ENCODE peak calls at places on chromosomes 6 and 20, in nine cellular contexts. One of them, this sample, is unnamed.

GRCh38 chr6:151483968-151484367 is 9.8 kb upstream of the CCDC170 start:
- DNase-seq in SK-N-SH: no peak
- DNase-seq in stomach: no peak
- DNase-seq in K562: no peak
- DNase-seq in GM23338: no peak
- DNase-seq in HepG2: peak; percentile 19
- DNase-seq in prostate gland: no peak
- DNase-seq in endothelial cell of umbilical vein: no peak
- DNase-seq in HCT116: no peak
- DNase-seq in this sample: no peak

GRCh38 chr20:23362392-23363256 is 642 bp downstream of the GZF1 start:
- DNase-seq in SK-N-SH: no peak
- DNase-seq in stomach: peak; percentile 44
- DNase-seq in K562: no peak
- DNase-seq in GM23338: peak; percentile 68
- DNase-seq in HepG2: peak; percentile 46
- DNase-seq in prostate gland: peak; percentile 28
- DNase-seq in endothelial cell of umbilical vein: no peak
- DNase-seq in HCT116: no peak
- DNase-seq in this sample: no peak

GRCh38 chr6:80771941-80772340 is 665.5 kb downstream of the BCKDHB start:
- DNase-seq in SK-N-SH: no peak
- DNase-seq in stomach: no peak
- DNase-seq in K562: no peak
- DNase-seq in GM23338: peak; percentile 73
- DNase-seq in HepG2: no peak
- DNase-seq in prostate gland: no peak
- DNase-seq in endothelial cell of umbilical vein: peak; percentile 18
- DNase-seq in HCT116: no peak
- DNase-seq in this sample: no peak

GRCh38 chr6:82365011-82365751 is 1.6 kb downstream of the TPBG start:
- DNase-seq in SK-N-SH: peak; percentile 73
- DNase-seq in stomach: peak; percentile 42
- DNase-seq in K562: no peak
- DNase-seq in GM23338: peak; percentile 75
- DNase-seq in HepG2: no peak
- DNase-seq in prostate gland: peak; percentile 19
- DNase-seq in endothelial cell of umbilical vein: peak; percentile 24
- DNase-seq in HCT116: peak; percentile 24
- DNase-seq in this sample: no peak

GRCh38 chr20:18523066-18523465 is 15.3 kb downstream of the SEC23B start:
- DNase-seq in SK-N-SH: no peak
- DNase-seq in stomach: no peak
- DNase-seq in K562: no peak
- DNase-seq in GM23338: no peak
- DNase-seq in HepG2: no peak
- DNase-seq in prostate gland: no peak
- DNase-seq in endothelial cell of umbilical vein: no peak
- DNase-seq in HCT116: no peak
- DNase-seq in this sample: no peak

GRCh38 chr6:87126501-87126900 is 28.9 kb upstream of the ZNF292 start:
- DNase-seq in SK-N-SH: no peak
- DNase-seq in stomach: no peak
- DNase-seq in K562: no peak
- DNase-seq in GM23338: no peak
- DNase-seq in HepG2: no peak
- DNase-seq in prostate gland: no peak
- DNase-seq in endothelial cell of umbilical vein: no peak
- DNase-seq in HCT116: no peak
- DNase-seq in this sample: no peak

GRCh38 chr6:111663692-111664564 is 58.2 kb upstream of the TRAF3IP2 start:
- DNase-seq in SK-N-SH: peak; percentile 36
- DNase-seq in stomach: no peak
- DNase-seq in K562: peak; percentile 40
- DNase-seq in GM23338: peak; percentile 96
- DNase-seq in HepG2: no peak
- DNase-seq in prostate gland: no peak
- DNase-seq in endothelial cell of umbilical vein: peak; percentile 38
- DNase-seq in HCT116: no peak
- DNase-seq in this sample: no peak

GRCh38 chr6:163538331-163538730 is 123.8 kb downstream of the QKI start:
- DNase-seq in SK-N-SH: no peak
- DNase-seq in stomach: no peak
- DNase-seq in K562: no peak
- DNase-seq in GM23338: peak; percentile 45
- DNase-seq in HepG2: no peak
- DNase-seq in prostate gland: no peak
- DNase-seq in endothelial cell of umbilical vein: no peak
- DNase-seq in HCT116: no peak
- DNase-seq in this sample: no peak

GRCh38 chr20:40525356-40525755 is 163.7 kb downstream of the MAFB start:
- DNase-seq in SK-N-SH: no peak
- DNase-seq in stomach: no peak
- DNase-seq in K562: no peak
- DNase-seq in GM23338: no peak
- DNase-seq in HepG2: no peak
- DNase-seq in prostate gland: no peak
- DNase-seq in endothelial cell of umbilical vein: peak; percentile 7
- DNase-seq in HCT116: no peak
- DNase-seq in this sample: no peak

GRCh38 chr20:61757678-61758555 is 307.8 kb downstream of the TAF4 start:
- DNase-seq in SK-N-SH: no peak
- DNase-seq in stomach: no peak
- DNase-seq in K562: no peak
- DNase-seq in GM23338: no peak
- DNase-seq in HepG2: no peak
- DNase-seq in prostate gland: no peak
- DNase-seq in endothelial cell of umbilical vein: no peak
- DNase-seq in HCT116: no peak
- DNase-seq in this sample: peak; percentile 19

GRCh38 chr6:126614642-126615504 is 275.0 kb downstream of the CENPW start:
- DNase-seq in SK-N-SH: no peak
- DNase-seq in stomach: no peak
- DNase-seq in K562: no peak
- DNase-seq in GM23338: peak; percentile 75
- DNase-seq in HepG2: peak; percentile 44
- DNase-seq in prostate gland: no peak
- DNase-seq in endothelial cell of umbilical vein: no peak
- DNase-seq in HCT116: no peak
- DNase-seq in this sample: no peak

GRCh38 chr6:44561062-44561591 is 173.6 kb downstream of the CDC5L start:
- DNase-seq in SK-N-SH: peak; percentile 33
- DNase-seq in stomach: no peak
- DNase-seq in K562: no peak
- DNase-seq in GM23338: peak; percentile 37
- DNase-seq in HepG2: no peak
- DNase-seq in prostate gland: peak; percentile 28
- DNase-seq in endothelial cell of umbilical vein: no peak
- DNase-seq in HCT116: no peak
- DNase-seq in this sample: no peak

GRCh38 chr20:9306521-9306920 is 207.9 kb upstream of the LAMP5 start:
- DNase-seq in SK-N-SH: no peak
- DNase-seq in stomach: no peak
- DNase-seq in K562: no peak
- DNase-seq in GM23338: no peak
- DNase-seq in HepG2: peak; percentile 30
- DNase-seq in prostate gland: peak; percentile 64
- DNase-seq in endothelial cell of umbilical vein: no peak
- DNase-seq in HCT116: no peak
- DNase-seq in this sample: no peak

GRCh38 chr6:100433726-100434435 is 30.8 kb downstream of the SIM1 start:
- DNase-seq in SK-N-SH: no peak
- DNase-seq in stomach: no peak
- DNase-seq in K562: no peak
- DNase-seq in GM23338: no peak
- DNase-seq in HepG2: no peak
- DNase-seq in prostate gland: no peak
- DNase-seq in endothelial cell of umbilical vein: no peak
- DNase-seq in HCT116: no peak
- DNase-seq in this sample: no peak

GRCh38 chr6:37093728-37094069 is 76.3 kb upstream of the PIM1 start:
- DNase-seq in SK-N-SH: no peak
- DNase-seq in stomach: no peak
- DNase-seq in K562: no peak
- DNase-seq in GM23338: no peak
- DNase-seq in HepG2: no peak
- DNase-seq in prostate gland: no peak
- DNase-seq in endothelial cell of umbilical vein: no peak
- DNase-seq in HCT116: no peak
- DNase-seq in this sample: no peak

GRCh38 chr6:170097505-170098427 is 193.1 kb downstream of the DLL1 start:
- DNase-seq in SK-N-SH: no peak
- DNase-seq in stomach: peak; percentile 18
- DNase-seq in K562: no peak
- DNase-seq in GM23338: no peak
- DNase-seq in HepG2: no peak
- DNase-seq in prostate gland: no peak
- DNase-seq in endothelial cell of umbilical vein: no peak
- DNase-seq in HCT116: no peak
- DNase-seq in this sample: peak; percentile 34

GRCh38 chr6:139291813-139292619 is at the start of gene TXLNB:
- DNase-seq in SK-N-SH: no peak
- DNase-seq in stomach: peak; percentile 59
- DNase-seq in K562: no peak
- DNase-seq in GM23338: peak; percentile 38
- DNase-seq in HepG2: no peak
- DNase-seq in prostate gland: peak; percentile 33
- DNase-seq in endothelial cell of umbilical vein: peak; percentile 65
- DNase-seq in HCT116: peak; percentile 6
- DNase-seq in this sample: peak; percentile 57
- TF ChIP-seq POLR2AphosphoS5 in SK-N-SH: no peak
- TF ChIP-seq POLR2AphosphoS5 in stomach: peak; percentile 41
- TF ChIP-seq POLR2AphosphoS5 in K562: no peak
- TF ChIP-seq POLR2AphosphoS5 in GM23338: no peak
- TF ChIP-seq POLR2AphosphoS5 in HepG2: no peak
- TF ChIP-seq POLR2AphosphoS5 in prostate gland: peak; percentile 28
- TF ChIP-seq POLR2AphosphoS5 in endothelial cell of umbilical vein: no peak
- TF ChIP-seq POLR2AphosphoS5 in HCT116: no peak
- TF ChIP-seq POLR2AphosphoS5 in this sample: no peak

DNA sequence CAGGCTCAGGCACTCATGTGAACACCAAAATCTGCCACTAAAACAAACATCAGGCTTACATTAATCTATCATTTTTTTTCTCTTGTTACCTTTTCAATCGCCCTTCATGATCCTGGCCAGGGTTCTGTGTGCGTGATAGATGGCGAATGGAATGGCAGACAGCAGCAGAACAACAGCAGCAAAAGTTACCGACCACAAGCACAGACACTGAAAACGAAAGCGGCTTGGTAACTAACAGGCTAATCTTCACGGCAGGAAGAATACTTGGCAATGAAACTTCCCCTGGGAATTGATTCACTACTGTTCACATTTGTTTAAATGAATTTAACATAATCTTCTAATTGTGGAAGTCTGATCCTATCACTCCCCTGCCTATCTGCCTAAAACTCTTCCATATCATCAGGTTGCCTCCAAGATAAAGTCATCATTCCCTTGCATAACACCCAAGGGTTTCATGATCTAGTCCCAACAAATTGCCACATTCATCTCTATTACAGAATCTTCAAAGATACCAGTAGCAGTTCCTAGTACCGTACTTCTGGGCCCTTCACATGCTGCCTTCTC is 28.7 kb downstream of the PTPRK start:
- DNase-seq in SK-N-SH: no peak
- DNase-seq in stomach: no peak
- DNase-seq in K562: no peak
- DNase-seq in GM23338: no peak
- DNase-seq in HepG2: no peak
- DNase-seq in prostate gland: peak; percentile 39
- DNase-seq in endothelial cell of umbilical vein: peak; percentile 79
- DNase-seq in HCT116: no peak
- DNase-seq in this sample: no peak
- H3K4me3 ChIP-seq in SK-N-SH: peak overlapping the region; percentile 9
- H3K4me3 ChIP-seq in stomach: peak overlapping the region; percentile 25
- H3K4me3 ChIP-seq in K562: no peak overlapping the region
- H3K4me3 ChIP-seq in GM23338: no peak overlapping the region
- H3K4me3 ChIP-seq in HepG2: no peak overlapping the region
- H3K4me3 ChIP-seq in prostate gland: peak overlapping the region; percentile 27
- H3K4me3 ChIP-seq in endothelial cell of umbilical vein: peak overlapping the region; percentile 86
- H3K4me3 ChIP-seq in HCT116: peak overlapping the region; percentile 9
- H3K4me3 ChIP-seq in this sample: peak overlapping the region; percentile 21

DNA sequence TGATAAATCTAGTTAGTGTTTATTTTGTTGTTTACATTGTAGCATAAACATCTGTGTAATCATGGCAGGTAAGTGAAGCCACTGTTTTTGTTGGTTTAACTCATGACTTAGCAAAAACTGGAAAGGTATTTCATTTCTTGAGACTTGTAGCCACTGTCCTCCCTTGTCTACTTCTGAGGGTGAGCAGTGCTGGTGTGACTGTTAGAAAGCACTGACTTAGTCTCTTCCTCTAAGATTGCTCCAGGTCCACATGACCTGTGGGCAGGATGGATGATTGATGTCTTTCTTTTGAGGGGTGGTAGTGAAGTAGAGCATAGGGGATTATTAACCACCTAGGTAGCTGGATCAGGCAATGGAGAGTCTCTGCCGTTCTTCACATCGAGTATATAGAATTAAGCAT is 203.8 kb downstream of the ARID1B start:
- DNase-seq in SK-N-SH: no peak
- DNase-seq in stomach: no peak
- DNase-seq in K562: no peak
- DNase-seq in GM23338: no peak
- DNase-seq in HepG2: no peak
- DNase-seq in prostate gland: no peak
- DNase-seq in endothelial cell of umbilical vein: no peak
- DNase-seq in HCT116: no peak
- DNase-seq in this sample: no peak
- H3K4me1 ChIP-seq in SK-N-SH: no peaks in the 10 kb centered on the region
- H3K4me1 ChIP-seq in stomach: peaks cover 68% of the 10 kb centered on the region
- H3K4me1 ChIP-seq in K562: peaks cover 4% of the 10 kb centered on the region
- H3K4me1 ChIP-seq in GM23338: peaks cover 63% of the 10 kb centered on the region
- H3K4me1 ChIP-seq in HepG2: no peaks in the 10 kb centered on the region
- H3K4me1 ChIP-seq in prostate gland: peaks cover 8% of the 10 kb centered on the region
- H3K4me1 ChIP-seq in endothelial cell of umbilical vein: no peaks in the 10 kb centered on the region
- H3K4me1 ChIP-seq in HCT116: peaks cover 10% of the 10 kb centered on the region
- H3K4me1 ChIP-seq in this sample: no peaks in the 10 kb centered on the region

DNA sequence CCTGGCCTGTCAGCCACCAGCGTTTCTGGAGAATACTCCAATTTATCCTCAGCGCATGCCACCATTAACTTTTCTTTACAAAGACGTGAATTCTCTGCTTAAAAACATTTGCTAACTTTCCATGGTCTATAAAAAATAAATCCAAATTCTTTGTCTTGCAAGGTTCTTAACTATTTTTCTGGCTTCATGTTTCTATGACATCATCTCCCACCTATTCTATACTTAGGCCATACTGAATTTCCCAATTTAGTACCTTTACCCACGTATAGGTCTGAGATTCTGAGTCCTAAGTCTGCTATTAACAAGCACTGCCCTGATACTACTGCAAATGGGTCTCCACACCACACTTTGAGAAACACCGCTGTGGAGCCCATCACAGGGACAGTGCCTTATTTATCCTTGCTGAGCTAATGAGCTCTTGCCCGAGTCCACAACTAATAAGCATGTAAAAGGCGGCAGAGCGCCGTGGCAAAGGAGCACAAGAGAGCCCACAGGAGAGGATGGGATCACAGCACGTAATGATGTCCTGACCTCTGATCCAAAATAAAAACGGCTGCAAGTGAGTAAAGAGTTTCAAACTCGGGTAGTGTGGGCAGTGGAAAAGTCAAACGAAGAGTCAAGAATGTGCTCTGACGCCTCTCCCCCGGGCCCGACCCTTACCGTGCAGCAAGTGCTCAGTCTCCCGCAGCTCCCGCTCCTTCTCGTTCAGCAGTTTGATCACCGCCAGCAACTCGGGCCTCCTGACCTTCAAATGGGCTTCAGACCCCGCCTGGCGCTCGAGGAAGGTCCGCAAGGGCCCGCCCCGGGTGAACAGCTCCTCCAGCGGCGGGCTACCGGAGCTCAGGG is 519 bp downstream of the MTRF1L start:
- DNase-seq in SK-N-SH: peak; percentile 36
- DNase-seq in stomach: no peak
- DNase-seq in K562: peak; percentile 42
- DNase-seq in GM23338: peak; percentile 42
- DNase-seq in HepG2: peak; percentile 24
- DNase-seq in prostate gland: no peak
- DNase-seq in endothelial cell of umbilical vein: peak; percentile 59
- DNase-seq in HCT116: no peak
- DNase-seq in this sample: no peak
- TF ChIP-seq POLR2AphosphoS5 in SK-N-SH: no peak
- TF ChIP-seq POLR2AphosphoS5 in stomach: no peak
- TF ChIP-seq POLR2AphosphoS5 in K562: peak; percentile 22
- TF ChIP-seq POLR2AphosphoS5 in GM23338: no peak
- TF ChIP-seq POLR2AphosphoS5 in HepG2: no peak
- TF ChIP-seq POLR2AphosphoS5 in prostate gland: no peak
- TF ChIP-seq POLR2AphosphoS5 in endothelial cell of umbilical vein: no peak
- TF ChIP-seq POLR2AphosphoS5 in HCT116: no peak
- TF ChIP-seq POLR2AphosphoS5 in this sample: no peak